ENCODE peak calls at places on chromosomes 4 and X, in ten cellular contexts. N is lower lobe of right lung; S is colonic mucosa; Y is right cardiac atrium; E is effector memory CD4-positive, alpha-beta T cell; Q is uterus; L is left ventricle myocardium inferior; R is psoas muscle; Z is hepatocyte; H is stomach. C is an unnamed sample. For H3K27me3 and H3K4me1, the result is how much of the 10 kb centered on the place peaks cover.

GRCh38 chrX:73841337-73841736 is 278.3 kb downstream of the CHIC1 start:
- DNase-seq in L (no peak), N (no peak), Q (no peak), S (no peak), H (no peak), Y (no peak), Z (no peak), E (no peak), R (no peak), C (no peak)

GRCh38 chrX:112941209-112941788 is 100.7 kb upstream of the AMOT start:
- DNase-seq in L (no peak), S (no peak), N (no peak), Q (no peak), H (no peak), Y (peak), Z (peak), E (no peak), R (no peak), C (no peak)

GRCh38 chr4:54585321-54586000 is 72.3 kb upstream of the KIT start:
- DNase-seq in H (no peak), R (no peak), L (no peak), Z (peak), S (no peak), N (no peak), E (no peak), Y (no peak), Q (no peak), C (no peak)

GRCh38 chrX:149841929-149842328 is 39.1 kb upstream of the MAGEA8 start:
- DNase-seq in Q (no peak), R (no peak), Z (no peak), Y (no peak), S (no peak), E (no peak), N (no peak), H (no peak), L (no peak), C (no peak)

GRCh38 chr4:24655971-24656370 is 71.6 kb upstream of the DHX15 start:
- DNase-seq in E (no peak), N (no peak), S (peak), R (no peak), H (no peak), Q (no peak), Z (peak), L (no peak), Y (no peak), C (no peak)

GRCh38 chr4:94446386-94446785 is 5.4 kb upstream of the PDLIM5 start:
- DNase-seq in Q (no peak), Z (no peak), Y (no peak), E (no peak), S (no peak), H (no peak), R (no peak), L (no peak), N (no peak), C (no peak)

GRCh38 chr4:26330186-26330787 is 9.5 kb downstream of the RBPJ start:
- DNase-seq in Z (peak), N (no peak), H (no peak), R (no peak), Q (no peak), L (no peak), Y (no peak), S (peak), E (no peak), C (no peak)

GRCh38 chrX:54435121-54435520 is 5.1 kb upstream of the TSR2 start:
- DNase-seq in Z (no peak), S (no peak), N (no peak), L (no peak), H (no peak), Y (no peak), E (no peak), Q (no peak), R (no peak), C (no peak)

GRCh38 chrX:10030570-10030969 is 63.4 kb downstream of the CLDN34 start:
- DNase-seq in N (no peak), S (no peak), Z (no peak), R (no peak), H (no peak), E (no peak), L (no peak), Y (no peak), Q (no peak), C (no peak)

GRCh38 chr4:169253087-169253675 is 17.6 kb downstream of the SH3RF1 start:
- DNase-seq in Z (no peak), R (no peak), Y (no peak), L (no peak), S (no peak), H (no peak), Q (no peak), N (no peak), E (no peak), C (no peak)

GRCh38 chr4:82515705-82516104 is 46.1 kb downstream of the TMEM150C start:
- DNase-seq in Y (peak), H (peak), Z (no peak), S (no peak), N (no peak), L (peak), E (no peak), Q (no peak), R (no peak), C (no peak)

GRCh38 chrX:66622209-66622608 is 16.7 kb downstream of the EDA2R start:
- DNase-seq in L (no peak), S (no peak), Y (no peak), N (no peak), H (no peak), E (no peak), R (no peak), Z (no peak), Q (no peak), C (no peak)

GRCh38 chr4:26235500-26235899 is 85.3 kb upstream of the RBPJ start:
- DNase-seq in Y (peak), L (peak), R (peak), E (no peak), Z (peak), Q (peak), H (peak), S (peak), N (peak), C (no peak)

GRCh38 chrX:65932173-65933084 is 107.5 kb downstream of the VSIG4 start:
- DNase-seq in S (peak), Q (no peak), E (no peak), H (no peak), R (no peak), N (no peak), Z (peak), Y (no peak), L (no peak), C (no peak)

GRCh38 chr4:73450398-73451004 is 14.5 kb downstream of the AFP start:
- DNase-seq in S (no peak), Z (peak), H (no peak), Q (no peak), N (no peak), R (peak), L (peak), Y (peak), E (no peak), C (no peak)

GRCh38 chr4:7295201-7295916 is 103.0 kb downstream of the SORCS2 start:
- DNase-seq in Q (peak), H (no peak), L (peak), N (peak), E (no peak), R (no peak), Y (peak), Z (no peak), S (peak), C (no peak)

GRCh38 chr4:76407440-76408119 is 13.4 kb downstream of the CCDC158 start:
- DNase-seq in S (no peak), H (no peak), E (no peak), N (no peak), R (no peak), L (no peak), Z (no peak), Y (no peak), Q (no peak), C (no peak)

GRCh38 chr4:81724925-81725329 is 253.2 kb upstream of the RASGEF1B start:
- DNase-seq in L (peak), N (peak), E (no peak), R (peak), Z (peak), H (peak), Q (no peak), Y (peak), S (peak), C (no peak)

GRCh38 chr4:3391422-3391821 is 50.3 kb upstream of the HGFAC start:
- DNase-seq in Y (no peak), E (no peak), R (no peak), N (no peak), H (no peak), Z (no peak), Q (no peak), L (no peak), S (no peak), C (no peak)

GRCh38 chr4:166836865-166837264 is 397.4 kb downstream of the SPOCK3 start:
- DNase-seq in S (no peak), E (no peak), R (no peak), N (no peak), Z (no peak), Y (no peak), Q (no peak), L (no peak), H (no peak), C (no peak)

GRCh38 chr4:48742412-48742811 is 37.7 kb downstream of the FRYL start:
- DNase-seq in L (no peak), Y (no peak), Z (no peak), H (no peak), N (no peak), E (no peak), R (no peak), S (no peak), Q (no peak), C (no peak)

GRCh38 chrX:77743720-77744119 is 42.3 kb downstream of the ATRX start:
- DNase-seq in E (no peak), N (no peak), S (no peak), Q (no peak), Y (no peak), Z (no peak), R (no peak), L (no peak), H (no peak), C (no peak)

GRCh38 chr4:82787342-82787741 is 11.3 kb downstream of the SCD5 start:
- DNase-seq in L (no peak), N (no peak), E (no peak), R (no peak), S (no peak), H (no peak), Z (no peak), Q (no peak), Y (peak), C (no peak)

GRCh38 chr4:75666299-75666698 is 6.9 kb downstream of the G3BP2 start:
- DNase-seq in H (no peak), L (no peak), Y (no peak), E (no peak), S (no peak), Z (no peak), N (no peak), R (no peak), Q (no peak), C (no peak)

GRCh38 chrX:1561164-1561563 is 24.2 kb upstream of the P2RY8 start:
- DNase-seq in H (no peak), N (no peak), S (no peak), Y (no peak), L (no peak), E (no peak), Z (no peak), Q (no peak), R (no peak), C (no peak)

GRCh38 chr4:16597829-16598228 is 300.6 kb downstream of the LDB2 start:
- DNase-seq in Z (peak), S (no peak), Q (no peak), H (no peak), E (no peak), R (no peak), L (no peak), Y (no peak), N (no peak), C (no peak)

GRCh38 chr4:100938698-100939097 is 408.6 kb downstream of the PPP3CA start:
- DNase-seq in L (no peak), E (no peak), Q (no peak), H (no peak), S (no peak), Z (no peak), R (no peak), Y (peak), N (no peak), C (no peak)

GRCh38 chr4:100933628-100934027 is 413.7 kb downstream of the PPP3CA start:
- DNase-seq in H (no peak), Y (no peak), N (no peak), E (no peak), S (no peak), Z (peak), Q (no peak), R (no peak), L (no peak), C (no peak)

GRCh38 chr4:100935090-100935489 is 412.2 kb downstream of the PPP3CA start:
- DNase-seq in E (no peak), Y (no peak), N (no peak), R (no peak), S (no peak), L (no peak), Z (no peak), H (no peak), Q (no peak), C (no peak)

DNA sequence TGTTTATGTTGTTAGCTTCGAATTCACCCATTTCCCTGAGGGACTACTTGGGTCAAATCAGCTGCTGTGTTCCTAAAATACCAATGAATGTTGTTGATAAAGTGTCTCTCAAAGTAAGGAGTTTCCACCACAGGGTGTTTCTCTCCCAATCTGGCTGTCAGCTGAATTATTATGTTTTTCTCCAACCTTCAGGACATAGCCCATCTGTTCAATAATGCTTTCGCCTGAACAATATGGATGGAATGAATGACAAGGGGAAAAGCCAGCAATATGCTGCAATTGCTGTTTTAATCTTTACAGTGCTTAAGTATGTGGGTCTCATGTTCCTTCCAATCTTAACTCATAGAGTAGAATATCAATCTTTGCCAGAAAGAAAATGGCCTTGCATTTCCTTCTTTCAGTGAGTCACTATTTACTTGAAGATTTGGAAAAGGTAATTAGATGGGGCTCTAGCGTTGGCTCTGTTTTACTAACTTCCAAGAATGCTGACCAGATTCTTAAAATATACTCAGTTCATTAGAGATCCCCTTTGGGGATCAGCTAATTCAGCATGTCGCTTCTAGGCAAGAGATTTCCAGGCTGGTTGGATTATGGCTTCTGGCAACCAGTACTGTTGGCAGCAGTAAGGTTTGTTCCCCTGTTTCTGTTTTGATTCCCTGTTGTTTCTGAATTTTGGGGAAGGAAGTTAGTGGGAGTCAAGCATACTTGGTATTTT is 410.5 kb downstream of the PPP3CA start:
- DNase-seq in E (no peak), S (no peak), Z (no peak), Q (no peak), N (no peak), H (no peak), Y (no peak), L (no peak), R (no peak), C (no peak)
- H3K27me3 ChIP-seq in E (under half), S (under half), Z (under half), Q (under half), N (under half), H (under half), Y (under half), L (under half), R (under half), C (under half)

DNA sequence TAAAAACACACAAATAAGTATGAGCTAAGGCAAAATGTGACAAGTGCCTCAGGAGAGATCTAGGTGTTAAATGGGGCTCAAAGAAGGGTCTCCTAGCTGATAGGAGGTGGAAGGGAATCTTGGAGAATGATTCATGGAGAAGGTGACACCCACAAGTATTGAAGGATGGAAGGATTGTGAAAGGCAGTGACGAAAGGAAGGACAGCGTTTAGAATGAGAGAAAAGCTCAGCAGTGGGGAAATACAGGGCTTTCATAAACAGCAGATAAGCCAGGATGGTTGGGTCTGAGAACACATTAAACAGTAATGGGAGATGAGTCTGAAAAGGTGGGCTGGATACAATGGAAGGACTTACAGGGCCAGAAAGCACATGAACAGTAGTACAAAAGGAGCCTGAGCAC is 11.5 kb downstream of the ANXA5 start:
- DNase-seq in N (no peak), E (no peak), H (no peak), Y (no peak), L (no peak), S (no peak), Z (no peak), Q (no peak), R (no peak), C (no peak)
- H3K4me1 ChIP-seq in N (under half), E (under half), H (half or more), Y (under half), L (under half), S (under half), Z (under half), Q (under half), R (under half), C (under half)

DNA sequence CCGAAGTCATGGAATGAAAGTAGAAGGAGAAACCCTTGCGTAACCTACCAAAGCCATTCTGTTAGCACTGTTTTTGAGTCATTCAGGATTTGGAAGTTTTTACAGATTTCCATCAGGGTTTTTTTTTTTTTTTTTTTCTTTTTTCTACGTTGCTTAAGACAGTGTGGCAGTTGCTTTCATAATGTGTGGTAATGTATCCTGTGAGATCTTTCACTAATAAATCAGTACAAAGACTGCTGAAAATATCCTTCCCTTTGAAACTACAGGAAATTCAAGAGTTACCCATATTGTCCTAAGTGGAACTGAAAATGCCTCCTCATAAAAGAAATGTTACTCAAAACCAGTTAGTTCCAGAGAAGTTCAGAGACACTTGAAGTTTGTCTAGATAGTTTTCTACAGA is 137.8 kb downstream of the RAPGEF2 start:
- DNase-seq in E (no peak), Y (no peak), Q (no peak), Z (no peak), S (no peak), H (no peak), L (no peak), R (no peak), N (no peak), C (no peak)
- H3K27ac ChIP-seq in E (no peak), Y (no peak), Q (no peak), Z (no peak), S (peak), H (peak), L (peak), R (no peak), N (peak), C (no peak)

DNA sequence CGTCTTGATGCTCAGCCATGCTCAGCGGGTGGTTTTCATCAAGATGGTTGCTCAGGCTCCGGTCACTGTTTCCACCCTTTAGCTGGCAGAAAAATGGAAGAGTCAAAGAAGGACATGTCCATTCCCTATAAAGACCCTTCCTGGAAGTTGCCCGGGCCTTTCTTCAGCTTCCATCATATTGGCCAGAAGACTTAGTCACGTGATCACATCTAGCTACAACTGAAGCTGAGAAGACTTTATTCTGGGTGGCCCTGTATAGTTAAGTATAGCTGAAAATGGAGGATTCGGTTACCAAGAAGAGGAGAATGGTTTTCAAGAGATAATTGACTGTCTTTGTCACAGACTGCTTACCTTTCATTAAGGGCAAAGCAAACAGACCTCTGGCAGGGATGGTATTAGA is 296.7 kb upstream of the CASK start:
- DNase-seq in Q (no peak), R (no peak), E (no peak), S (no peak), Y (no peak), L (no peak), Z (no peak), N (no peak), H (no peak), C (no peak)
- H3K27me3 ChIP-seq in Q (under half), R (under half), E (under half), S (under half), Y (under half), L (under half), Z (under half), N (under half), H (under half), C (under half)

GRCh38 chr4:8556341-8557150 is 23.6 kb upstream of the GPR78 start:
- DNase-seq in Q (no peak), E (no peak), H (no peak), R (no peak), Y (no peak), N (no peak), L (no peak), Z (no peak), S (no peak), C (no peak)

GRCh38 chr4:8554555-8555100 is 25.6 kb upstream of the GPR78 start:
- DNase-seq in L (no peak), Y (no peak), H (no peak), Q (no peak), E (no peak), S (no peak), Z (no peak), R (no peak), N (no peak), C (no peak)

GRCh38 chr4:8553958-8554357 is 26.2 kb upstream of the GPR78 start:
- DNase-seq in S (no peak), Q (no peak), N (no peak), R (no peak), H (no peak), Y (no peak), L (no peak), E (no peak), Z (no peak), C (no peak)

GRCh38 chr4:8557151-8558076 is 22.8 kb upstream of the GPR78 start:
- DNase-seq in Y (no peak), R (no peak), H (no peak), E (no peak), Z (no peak), L (no peak), S (no peak), Q (no peak), N (no peak), C (no peak)

GRCh38 chr4:8555716-8556115 is 24.5 kb upstream of the GPR78 start:
- DNase-seq in S (no peak), Q (no peak), Y (no peak), N (no peak), Z (no peak), E (no peak), L (no peak), H (no peak), R (no peak), C (no peak)
- H3K4me1 ChIP-seq in S (under half), Q (under half), Y (under half), N (under half), Z (under half), E (under half), L (under half), H (under half), R (under half), C (under half)

DNA sequence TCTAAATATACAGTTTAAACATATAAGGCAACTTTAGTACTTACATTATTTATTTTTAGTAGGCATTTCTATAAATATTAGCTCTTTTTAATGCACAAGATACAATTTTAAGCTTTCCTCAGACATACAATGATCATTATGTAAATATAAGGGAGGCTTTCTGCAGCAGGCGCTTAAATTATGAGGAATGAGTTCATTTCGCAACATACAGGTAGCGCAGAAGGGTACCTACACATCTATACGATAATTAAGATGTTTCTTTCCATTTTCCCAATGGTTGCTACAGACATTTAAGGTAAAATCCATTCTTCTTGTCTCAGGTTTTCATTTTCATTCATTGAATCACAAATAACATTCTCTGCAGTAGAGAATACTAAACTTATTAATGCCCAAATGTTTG is 1.2 kb downstream of the AASDH start:
- DNase-seq in Z (no peak), Y (no peak), E (no peak), H (no peak), N (no peak), Q (no peak), S (no peak), R (no peak), L (no peak), C (no peak)
- H3K27ac ChIP-seq in Z (peak), Y (no peak), E (no peak), H (no peak), N (peak), Q (no peak), S (no peak), R (no peak), L (no peak), C (no peak)